ENCODE peak calls at places on chromosomes 7 and 10, in six cellular contexts. H is ovary, U is body of pancreas, P is IMR-90, B is heart left ventricle, C is endothelial cell of umbilical vein. D is an unnamed sample.

GRCh38 chr10:129854181-129854580 is 109.9 kb downstream of the EBF3 start:
- DNase-seq in H (no peak), U (no peak), P (no peak), B (no peak), C (no peak), D (no peak)

GRCh38 chr10:110151871-110152270 is 55.5 kb upstream of the MXI1 start:
- DNase-seq in H (no peak), U (no peak), P (no peak), B (no peak), C (no peak), D (no peak)

GRCh38 chr10:113983552-113983951 is 60.1 kb upstream of the ADRB1 start:
- DNase-seq in H (no peak), U (no peak), P (no peak), B (no peak), C (no peak), D (no peak)

GRCh38 chr7:116802784-116803183 is 59.6 kb upstream of the CAPZA2 start:
- DNase-seq in H (no peak), U (peak), P (peak), B (no peak), C (peak), D (peak)

GRCh38 chr7:15921576-15921975 is 235.1 kb upstream of the MEOX2 start:
- DNase-seq in H (no peak), U (no peak), P (peak), B (no peak), C (peak), D (no peak)

GRCh38 chr7:17402628-17403278 is 104.3 kb downstream of the AHR start:
- DNase-seq in H (no peak), U (no peak), P (no peak), B (no peak), C (no peak), D (no peak)

GRCh38 chr10:27383595-27384542 is 120.2 kb upstream of the RAB18 start:
- DNase-seq in H (no peak), U (no peak), P (peak), B (no peak), C (peak), D (no peak)

GRCh38 chr7:66050990-66051424 is 24.6 kb upstream of the ASL start:
- DNase-seq in H (no peak), U (peak), P (peak), B (no peak), C (no peak), D (no peak)

GRCh38 chr10:120229641-120230040 is 227.4 kb upstream of the PLPP4 start:
- DNase-seq in H (no peak), U (no peak), P (no peak), B (no peak), C (no peak), D (no peak)

GRCh38 chr7:155918720-155919399 is 106.6 kb upstream of the SHH start:
- DNase-seq in H (no peak), U (peak), P (peak), B (no peak), C (peak), D (peak)

GRCh38 chr7:95045236-95045923 is 138.0 kb downstream of the PPP1R9A start:
- DNase-seq in H (no peak), U (peak), P (no peak), B (no peak), C (peak), D (no peak)

GRCh38 chr7:138943061-138943460 is 38.1 kb downstream of the KIAA1549 start:
- DNase-seq in H (no peak), U (no peak), P (no peak), B (no peak), C (no peak), D (no peak)

GRCh38 chr7:12865593-12865992 is 178.2 kb downstream of the ARL4A start:
- DNase-seq in H (no peak), U (no peak), P (no peak), B (no peak), C (no peak), D (no peak)

GRCh38 chr10:46520381-46520780 is 36.1 kb downstream of the GPRIN2 start:
- DNase-seq in H (no peak), U (no peak), P (no peak), B (no peak), C (no peak), D (no peak)

GRCh38 chr7:99380032-99380822 is 5.7 kb downstream of the ARPC1B start:
- DNase-seq in H (no peak), U (no peak), P (peak), B (peak), C (peak), D (peak)

GRCh38 chr10:326894-327635 is 191.8 kb downstream of the ZMYND11 start:
- DNase-seq in H (no peak), U (no peak), P (no peak), B (no peak), C (no peak), D (no peak)

GRCh38 chr10:1488970-1489548 is 248.3 kb downstream of the ADARB2 start:
- DNase-seq in H (no peak), U (no peak), P (no peak), B (no peak), C (no peak), D (no peak)

GRCh38 chr10:6145414-6145978 is 56.7 kb downstream of the RBM17 start:
- DNase-seq in H (no peak), U (no peak), P (no peak), B (no peak), C (no peak), D (no peak)

GRCh38 chr7:73308074-73308664 is 457 bp downstream of the NSUN5 start:
- DNase-seq in H (no peak), U (peak), P (no peak), B (no peak), C (peak), D (no peak)

GRCh38 chr10:129514568-129515451 is 47.8 kb downstream of the MGMT start:
- DNase-seq in H (no peak), U (no peak), P (no peak), B (no peak), C (no peak), D (no peak)

GRCh38 chr10:36721851-36722250 is 403.5 kb upstream of the ANKRD30A start:
- DNase-seq in H (no peak), U (no peak), P (peak), B (no peak), C (no peak), D (no peak)
- TF ChIP-seq POLR2A in H (no peak), U (no peak), P (no peak), B (no peak), C (no peak), D (no peak)

DNA sequence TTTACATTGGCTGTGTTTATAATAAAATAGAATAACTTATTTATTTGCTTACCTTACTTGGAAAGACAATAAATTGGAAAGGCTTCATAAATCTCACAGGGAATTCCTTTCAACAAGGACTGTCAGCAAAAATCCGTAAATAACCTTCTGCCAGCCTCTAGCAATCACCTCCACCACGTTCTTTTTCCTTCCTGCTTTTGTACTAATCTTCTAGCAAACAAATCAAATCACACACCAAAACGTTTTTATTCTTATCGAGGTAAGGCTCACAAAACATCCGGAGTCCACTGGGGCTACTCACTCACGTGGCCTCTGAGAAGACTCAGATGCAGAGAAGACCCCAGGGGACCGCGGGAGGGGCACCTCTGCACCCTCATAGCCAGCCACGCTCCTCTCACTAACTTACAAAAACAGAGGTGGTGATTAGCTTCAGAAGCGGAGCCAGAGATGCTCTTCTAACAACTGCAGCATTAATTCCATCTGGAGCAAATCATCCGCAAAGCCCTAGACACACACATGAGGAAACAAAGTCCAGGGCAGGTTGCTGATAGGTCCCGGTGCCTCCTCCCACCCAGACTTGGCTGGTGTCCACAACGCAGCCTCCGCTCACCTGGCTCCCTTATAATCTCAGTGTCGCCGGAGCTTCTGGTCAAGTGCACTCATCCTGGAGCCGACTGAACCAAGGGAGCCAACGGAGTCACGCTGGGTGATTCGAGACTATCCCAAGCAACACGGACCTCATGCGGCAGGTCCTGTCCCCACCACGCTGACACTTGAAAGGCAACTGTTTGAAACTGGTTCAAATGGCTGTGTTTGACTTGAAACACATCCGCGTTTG is 22.5 kb downstream of the CTBP2 start:
- DNase-seq in H (no peak), U (peak), P (no peak), B (no peak), C (peak), D (no peak)
- TF ChIP-seq POLR2A in H (no peak), U (peak), P (no peak), B (no peak), C (no peak), D (no peak)

GRCh38 chr10:72910705-72911104 is 17.2 kb downstream of the OIT3 start:
- DNase-seq in H (no peak), U (no peak), P (no peak), B (no peak), C (no peak), D (no peak)

GRCh38 chr10:72912715-72913114 is 19.2 kb downstream of the OIT3 start:
- DNase-seq in H (no peak), U (no peak), P (no peak), B (no peak), C (no peak), D (no peak)

GRCh38 chr10:72911758-72912157 is 18.2 kb downstream of the OIT3 start:
- DNase-seq in H (no peak), U (no peak), P (no peak), B (no peak), C (no peak), D (no peak)

GRCh38 chr10:72918352-72918751 is 24.8 kb downstream of the OIT3 start:
- DNase-seq in H (no peak), U (no peak), P (no peak), B (no peak), C (no peak), D (no peak)

DNA sequence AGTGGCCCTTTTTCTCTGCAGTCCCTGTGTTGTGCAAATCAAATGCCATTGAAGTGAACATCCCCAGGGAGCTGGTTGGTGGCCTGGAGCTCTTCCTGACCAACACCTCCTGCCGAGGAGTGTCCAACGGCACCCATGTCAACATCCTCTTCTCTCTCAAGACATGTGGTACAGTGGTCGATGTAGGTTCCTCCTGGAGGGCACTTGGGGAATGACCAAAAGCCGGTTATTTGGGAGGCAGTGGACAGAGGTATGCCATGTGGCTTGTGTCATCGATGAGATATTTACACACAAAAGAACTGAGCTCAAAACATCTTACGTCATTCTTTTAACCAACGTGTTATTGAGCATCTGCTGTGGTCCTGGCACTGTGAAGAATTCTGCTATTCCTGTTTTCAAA is 19.7 kb downstream of the OIT3 start:
- DNase-seq in H (no peak), U (no peak), P (no peak), B (no peak), C (no peak), D (no peak)
- TF ChIP-seq POLR2A in H (no peak), U (no peak), P (no peak), B (no peak), C (no peak), D (no peak)

DNA sequence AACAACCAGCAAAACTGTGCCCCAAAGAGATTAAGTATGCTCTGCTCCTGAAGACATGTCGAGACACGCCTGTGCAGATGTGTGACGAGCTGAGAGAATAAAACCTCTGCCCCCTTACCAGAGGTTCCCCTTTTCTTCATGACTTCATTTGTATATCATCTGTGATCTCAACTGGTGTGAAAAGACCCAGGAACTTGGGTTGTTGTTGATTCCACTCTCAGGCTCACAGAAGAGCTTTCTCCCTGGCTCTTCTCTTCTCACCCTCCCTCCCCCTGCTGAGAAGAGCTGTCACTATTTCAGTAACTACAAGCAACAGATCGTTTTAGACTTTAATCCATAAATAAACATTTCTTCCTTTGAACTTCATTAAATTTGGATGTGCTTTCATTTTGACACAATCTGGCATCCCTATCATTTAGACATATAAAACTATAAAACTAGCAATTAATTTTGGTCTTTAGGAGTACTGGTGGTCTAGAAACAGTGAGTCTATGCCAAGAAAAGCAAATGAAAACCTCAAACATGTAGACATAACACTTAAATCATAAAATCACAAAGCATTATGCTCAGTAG is 179.3 kb upstream of the FZD8 start:
- DNase-seq in H (no peak), U (no peak), P (no peak), B (no peak), C (no peak), D (no peak)
- TF ChIP-seq POLR2A in H (no peak), U (no peak), P (no peak), B (no peak), C (no peak), D (no peak)

GRCh38 chr10:59905735-59906416 is 480 bp downstream of the CCDC6 start:
- DNase-seq in H (no peak), U (no peak), P (no peak), B (no peak), C (no peak), D (peak)

GRCh38 chr10:59907918-59908807 is 1.8 kb upstream of the CCDC6 start:
- DNase-seq in H (peak), U (peak), P (peak), B (peak), C (peak), D (peak)

GRCh38 chr10:59905066-59905734 is 1.2 kb downstream of the CCDC6 start:
- DNase-seq in H (peak), U (peak), P (peak), B (peak), C (peak), D (peak)

GRCh38 chr10:59907537-59907917 is 1.2 kb upstream of the CCDC6 start:
- DNase-seq in H (no peak), U (no peak), P (no peak), B (no peak), C (peak), D (peak)

DNA sequence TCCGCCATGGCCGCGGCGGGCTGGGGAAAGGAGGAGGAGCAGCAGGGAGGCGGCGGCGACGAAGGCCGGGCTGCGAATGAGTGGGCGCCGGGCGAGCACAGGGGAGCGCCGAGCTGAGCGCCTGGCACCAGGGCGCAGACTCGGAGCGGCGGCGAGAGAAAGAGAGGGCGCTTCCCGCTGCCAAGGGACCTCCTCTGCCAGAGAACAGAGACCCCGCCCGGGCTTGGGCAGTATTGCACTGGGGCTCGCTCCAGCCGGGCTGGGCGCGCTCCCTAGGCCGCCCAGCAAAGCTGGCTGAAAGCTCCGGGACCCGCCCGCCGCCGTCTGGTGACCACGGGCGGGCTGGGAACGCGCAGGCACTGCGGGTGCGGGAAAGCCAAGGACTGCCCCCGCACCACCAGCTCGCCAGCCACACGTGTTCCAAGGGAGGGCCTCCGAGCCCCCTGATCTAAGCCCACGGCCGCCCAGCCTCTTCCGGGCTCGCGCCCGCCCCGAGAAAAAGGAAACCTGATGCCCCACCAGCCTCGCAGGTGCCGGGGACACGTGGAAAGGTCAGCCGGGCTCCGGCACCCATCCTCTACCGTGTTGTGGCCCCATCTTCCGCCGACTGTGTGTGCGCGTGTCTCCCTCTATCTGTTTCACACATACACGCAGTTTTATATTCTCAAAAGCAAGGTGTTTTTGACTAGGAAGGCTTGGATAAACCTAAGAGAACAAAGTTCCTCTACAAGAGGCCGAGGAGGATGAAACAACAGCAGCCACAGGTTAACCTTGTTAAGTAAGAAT is at the start of gene CCDC6:
- DNase-seq in H (peak), U (peak), P (peak), B (peak), C (peak), D (peak)
- TF ChIP-seq POLR2A in H (peak), U (peak), P (peak), B (no peak), C (peak), D (peak)

DNA sequence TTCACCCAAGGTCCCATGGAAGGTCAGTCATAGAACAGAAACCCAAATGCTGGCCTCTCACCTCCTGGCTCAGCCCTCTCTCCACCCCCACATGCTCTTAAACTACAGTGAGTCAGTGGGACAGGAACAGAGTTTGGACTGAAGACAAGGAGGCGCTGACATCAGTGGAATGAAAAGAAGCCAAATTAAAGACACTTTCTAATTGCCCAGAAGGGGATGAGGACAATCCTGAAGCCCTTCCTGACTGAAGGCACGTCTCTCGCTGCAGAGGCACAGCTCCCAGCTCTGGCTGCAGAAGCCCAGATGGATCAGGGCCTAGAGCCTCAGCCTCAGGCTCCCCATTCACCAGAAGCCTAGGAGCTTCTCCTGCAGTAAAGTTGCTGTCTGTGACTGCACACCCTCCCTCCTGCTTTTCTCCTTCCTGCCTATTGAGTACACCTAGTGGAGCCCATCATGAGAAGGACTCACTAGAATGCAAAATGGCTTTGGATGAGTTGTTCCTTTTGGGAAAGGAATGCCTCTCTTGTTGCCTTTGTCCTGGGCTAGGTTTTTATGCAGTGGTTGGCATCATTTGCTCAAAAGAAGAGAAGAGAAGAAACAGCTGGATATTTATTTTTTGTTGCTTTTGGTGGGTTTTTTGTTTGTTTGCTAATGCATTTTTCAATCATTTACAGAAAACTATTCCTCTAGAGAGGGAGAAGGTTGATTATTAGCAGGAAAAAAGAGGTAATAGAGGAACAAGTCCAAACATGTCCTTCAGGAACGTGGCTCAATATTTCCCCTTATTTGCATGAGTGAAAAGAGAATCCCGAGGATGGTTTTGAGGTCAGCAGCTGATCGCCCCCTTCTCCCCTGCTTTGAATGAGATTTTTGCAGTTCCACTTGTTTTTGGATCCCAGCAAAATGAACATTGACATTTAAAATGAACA is 369.7 kb upstream of the NRP1 start:
- DNase-seq in H (no peak), U (no peak), P (peak), B (peak), C (no peak), D (no peak)
- TF ChIP-seq POLR2A in H (no peak), U (no peak), P (no peak), B (no peak), C (no peak), D (no peak)

DNA sequence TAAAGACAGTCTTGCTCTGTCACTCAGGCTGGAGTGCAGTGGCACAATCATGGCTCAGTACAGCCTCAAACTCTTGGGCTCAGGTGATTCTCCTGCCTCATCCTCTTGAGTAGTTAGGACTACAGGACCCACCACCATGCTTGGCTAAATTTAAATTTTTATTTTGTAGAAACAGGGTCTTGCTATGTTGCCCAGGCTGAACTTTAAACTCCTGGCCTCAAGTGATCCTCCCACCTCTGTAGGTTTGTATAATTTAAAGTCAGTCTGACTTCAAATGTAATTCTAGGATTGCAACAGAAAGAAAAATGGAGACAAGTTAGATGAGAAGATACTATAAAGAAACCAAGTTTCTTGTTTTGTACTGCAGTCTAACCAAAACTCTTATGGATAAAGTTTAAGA is 11.5 kb downstream of the TMEM60 start:
- DNase-seq in H (no peak), U (no peak), P (no peak), B (no peak), C (no peak), D (no peak)
- TF ChIP-seq POLR2A in H (no peak), U (no peak), P (no peak), B (no peak), C (no peak), D (no peak)

DNA sequence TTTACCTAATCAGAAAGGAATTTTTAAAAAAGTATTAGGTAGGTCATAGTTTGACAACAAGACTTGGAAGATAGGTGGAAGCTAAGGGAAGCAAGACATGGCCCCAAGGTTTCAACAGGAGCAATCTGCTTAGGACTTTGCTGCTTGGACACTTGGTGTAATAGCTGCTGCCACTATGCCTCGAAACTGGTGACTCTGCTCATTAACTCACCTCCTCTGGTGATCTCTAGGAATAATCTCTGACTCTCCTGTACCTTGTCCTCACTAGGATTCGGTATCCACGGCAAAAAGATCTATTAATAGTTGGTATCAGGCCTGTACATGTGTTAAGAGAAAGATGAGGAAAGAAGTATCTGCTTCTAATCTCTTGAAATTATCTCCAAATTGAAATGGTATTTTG is 53.1 kb downstream of the PTEN start:
- DNase-seq in H (no peak), U (no peak), P (no peak), B (no peak), C (peak), D (no peak)
- TF ChIP-seq POLR2A in H (no peak), U (no peak), P (no peak), B (no peak), C (no peak), D (no peak)

D was measured in erythroblast.